ENCODE peak calls at places on chromosomes 6 and 20, in ten cellular contexts. A, J, N, M, K, U, Y, G, X and T are unnamed samples.

GRCh38 chr6:43812850-43813584 is 43.0 kb downstream of the VEGFA start:
- DNase-seq in A (no peak), J (no peak), N (no peak), M (peak), K (peak), U (no peak), Y (no peak), G (no peak), X (no peak), T (no peak)

GRCh38 chr6:21522773-21523490 is 70.6 kb upstream of the SOX4 start:
- DNase-seq in A (no peak), J (no peak), N (no peak), M (no peak), K (peak), U (no peak), Y (no peak), G (no peak), X (peak), T (no peak)

GRCh38 chr20:10475225-10475624 is 40.1 kb downstream of the SLX4IP start:
- DNase-seq in A (no peak), J (no peak), N (no peak), M (no peak), K (no peak), U (no peak), Y (no peak), G (no peak), X (no peak), T (no peak)

GRCh38 chr20:62376112-62377063 is 9.3 kb upstream of the LAMA5 start:
- DNase-seq in A (peak), J (no peak), N (no peak), M (no peak), K (peak), U (no peak), Y (no peak), G (no peak), X (no peak), T (peak)

GRCh38 chr6:26104457-26105108 is 17.4 kb downstream of the HFE start:
- DNase-seq in A (no peak), J (peak), N (no peak), M (peak), K (peak), U (no peak), Y (no peak), G (no peak), X (no peak), T (no peak)

GRCh38 chr6:14270925-14271791 is 153.6 kb downstream of the CD83 start:
- DNase-seq in A (peak), J (peak), N (peak), M (no peak), K (no peak), U (peak), Y (no peak), G (no peak), X (no peak), T (no peak)

GRCh38 chr20:8454137-8454712 is 322.2 kb downstream of the PLCB1 start:
- DNase-seq in A (peak), J (peak), N (peak), M (peak), K (peak), U (peak), Y (no peak), G (no peak), X (no peak), T (no peak)

GRCh38 chr6:138945354-138945753 is 42.7 kb downstream of the REPS1 start:
- DNase-seq in A (no peak), J (no peak), N (no peak), M (peak), K (no peak), U (no peak), Y (no peak), G (no peak), X (no peak), T (no peak)